ENCODE peak calls at places on chromosome 3, in eight cellular contexts. Q is mammary epithelial cell, J is nephron progenitor cell, H is fibroblast of pulmonary artery, A is AG04450, G is type B pancreatic cell, V is A673, N is GM20000. O is an unnamed sample.

GRCh38 chr3:146382386-146382785 is 87.0 kb downstream of the PLSCR2 start:
- DNase-seq in G (no peak), J (no peak), Q (peak), V (peak), N (no peak), H (peak), A (no peak), O (no peak)

GRCh38 chr3:60839242-60839641 is 412.0 kb downstream of the FHIT start:
- DNase-seq in J (no peak), V (no peak), A (no peak), G (no peak), N (no peak), H (no peak), Q (no peak), O (no peak)

GRCh38 chr3:184727357-184728060 is 15.6 kb upstream of the MAGEF1 start:
- DNase-seq in H (peak), J (peak), A (no peak), N (peak), Q (peak), G (no peak), V (peak), O (peak)

GRCh38 chr3:134373942-134374790 is at the start of gene AMOTL2:
- DNase-seq in G (peak), J (peak), V (peak), N (peak), Q (peak), H (peak), A (peak), O (peak)

GRCh38 chr3:124230432-124230831 is 238.5 kb upstream of the ROPN1 start:
- DNase-seq in V (no peak), Q (no peak), J (no peak), G (no peak), N (no peak), H (no peak), A (no peak), O (no peak)

GRCh38 chr3:127735767-127736693 is 63.3 kb downstream of the ABTB1 start:
- DNase-seq in J (no peak), V (peak), G (no peak), A (peak), Q (peak), N (peak), H (peak), O (peak)

GRCh38 chr3:186705882-186706780 is 11.0 kb upstream of the KNG1 start:
- DNase-seq in J (no peak), G (no peak), H (no peak), Q (peak), V (no peak), N (no peak), A (no peak), O (no peak)

GRCh38 chr3:192929146-192929545 is 11.5 kb upstream of the MB21D2 start:
- DNase-seq in V (no peak), A (no peak), H (peak), Q (peak), J (no peak), N (no peak), G (no peak), O (no peak)

GRCh38 chr3:14984581-14985113 is 37.3 kb downstream of the NR2C2 start:
- DNase-seq in Q (no peak), N (no peak), A (no peak), V (no peak), G (no peak), J (no peak), H (no peak), O (no peak)

GRCh38 chr3:139288266-139288821 is 55.5 kb upstream of the MRPS22 start:
- DNase-seq in V (no peak), G (no peak), J (no peak), A (no peak), N (no peak), H (no peak), Q (no peak), O (no peak)

GRCh38 chr3:70811880-70812279 is 499.4 kb upstream of the MDFIC2 start:
- DNase-seq in G (no peak), V (no peak), N (no peak), H (peak), J (no peak), A (peak), Q (peak), O (no peak)

GRCh38 chr3:57661404-57661803 is 31.5 kb downstream of the DENND6A start:
- DNase-seq in H (no peak), V (no peak), Q (no peak), J (no peak), N (no peak), G (no peak), A (no peak), O (no peak)

GRCh38 chr3:48413086-48413485 is 16.8 kb downstream of the PLXNB1 start:
- DNase-seq in A (no peak), Q (peak), H (no peak), J (no peak), V (no peak), N (no peak), G (no peak), O (no peak)

GRCh38 chr3:81765425-81765824 is 4.0 kb upstream of the GBE1 start:
- DNase-seq in N (no peak), Q (no peak), A (no peak), V (no peak), J (no peak), H (no peak), G (no peak), O (no peak)

GRCh38 chr3:108088697-108089096 is 2.1 kb downstream of the CD47 start:
- DNase-seq in H (no peak), G (no peak), J (no peak), Q (peak), A (no peak), V (peak), N (peak), O (peak)

GRCh38 chr3:182248349-182248880 is 536.7 kb downstream of the SOX2 start:
- DNase-seq in N (peak), J (no peak), G (no peak), H (no peak), V (peak), A (no peak), Q (peak), O (peak)

GRCh38 chr3:73046195-73046594 is 15.3 kb upstream of the EBLN2 start:
- DNase-seq in V (no peak), G (no peak), J (no peak), Q (no peak), N (no peak), A (no peak), H (no peak), O (no peak)

GRCh38 chr3:12583280-12583679 is 26.4 kb downstream of the MKRN2 start:
- DNase-seq in V (no peak), G (no peak), Q (no peak), H (no peak), J (no peak), A (no peak), N (no peak), O (no peak)
- TF ChIP-seq CTCF in V (no peak), G (no peak), Q (no peak), H (no peak), J (no peak), A (no peak), N (no peak), O (no peak)

DNA sequence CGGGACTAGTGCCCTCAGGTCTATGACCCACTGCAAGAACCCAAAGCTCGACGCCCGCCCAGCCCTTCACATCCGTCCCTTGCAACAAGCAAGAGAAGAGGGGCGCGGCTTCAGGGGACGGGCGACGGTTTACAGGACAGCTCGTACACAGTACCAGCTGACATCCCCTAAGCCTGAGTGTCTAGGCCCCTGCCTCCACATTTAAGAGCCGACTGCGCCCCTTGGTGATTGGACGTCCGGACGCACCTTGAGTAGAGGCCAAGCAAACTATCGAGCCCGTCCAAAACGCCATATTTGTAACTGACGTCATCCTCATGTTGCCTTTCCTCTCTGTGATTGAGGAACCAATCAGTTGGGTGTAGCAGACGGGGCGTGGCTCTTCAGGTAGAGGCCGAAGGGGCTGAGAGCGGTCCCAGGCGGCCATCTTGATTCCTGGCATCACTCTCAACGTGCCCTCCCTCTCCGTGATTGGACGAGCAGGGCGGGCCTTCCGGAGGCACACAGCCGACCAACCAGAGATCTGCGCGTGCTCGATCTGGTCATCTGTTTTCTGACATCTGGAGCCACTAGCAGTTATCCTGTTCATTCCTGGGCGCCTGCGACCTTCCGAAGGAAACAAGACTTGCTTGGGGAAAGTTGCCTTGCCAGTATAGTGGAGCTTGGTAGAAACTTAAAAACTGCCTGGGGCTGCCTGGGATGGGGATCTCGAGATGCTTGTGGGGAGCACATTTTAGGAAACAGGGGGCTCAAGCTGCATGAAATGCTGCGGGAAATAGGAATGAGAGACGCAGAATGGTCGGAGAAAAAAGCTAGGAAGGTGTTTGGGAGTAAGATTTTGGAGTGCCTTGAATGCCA is 4.0 kb upstream of the RPL14 start:
- DNase-seq in G (peak), V (peak), N (peak), J (peak), Q (peak), A (peak), H (peak), O (peak)
- TF ChIP-seq CTCF in G (no peak), V (no peak), N (no peak), J (no peak), Q (no peak), A (no peak), H (no peak), O (no peak)

GRCh38 chr3:177749836-177750235 is 552.6 kb upstream of the TBL1XR1 start:
- DNase-seq in G (no peak), J (no peak), A (no peak), N (no peak), V (no peak), Q (peak), H (no peak), O (no peak)
- TF ChIP-seq CTCF in G (no peak), J (no peak), A (no peak), N (no peak), V (no peak), Q (no peak), H (no peak), O (no peak)

DNA sequence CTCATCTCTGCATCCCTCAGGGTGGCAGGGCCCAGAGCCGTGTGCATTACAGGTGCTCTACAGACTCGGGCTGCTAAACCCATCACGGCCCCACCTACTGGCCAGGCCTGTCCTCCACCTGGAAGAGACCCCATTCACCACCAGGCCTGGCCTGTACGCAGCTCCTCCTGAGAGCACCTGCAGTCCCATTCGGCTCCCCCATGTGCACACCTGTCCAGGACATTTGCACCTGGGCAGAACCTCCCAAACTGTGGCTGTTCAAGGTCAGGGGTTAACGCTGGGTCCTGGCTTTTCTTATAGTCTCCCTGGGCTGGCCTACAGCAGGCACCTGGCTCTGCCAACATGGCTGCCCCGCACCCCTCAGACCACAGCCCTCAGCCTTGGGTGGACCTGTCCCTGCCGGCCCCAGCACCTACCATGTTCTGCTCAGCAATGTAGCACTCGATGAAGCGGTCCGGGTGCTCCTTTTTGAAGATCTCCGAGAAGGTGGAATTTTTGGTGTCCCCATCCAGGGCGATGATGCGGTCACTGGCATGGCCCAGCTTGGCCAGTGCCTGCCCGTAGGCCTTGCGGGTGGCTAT is 25.7 kb downstream of the TKT start:
- DNase-seq in A (no peak), H (no peak), Q (no peak), N (no peak), J (no peak), G (no peak), V (no peak), O (no peak)
- TF ChIP-seq CTCF in A (peak), H (no peak), Q (no peak), N (no peak), J (no peak), G (no peak), V (no peak), O (peak)

GRCh38 chr3:136251511-136251910 is 1.4 kb downstream of the PCCB start:
- DNase-seq in J (no peak), H (no peak), Q (peak), V (peak), G (no peak), A (no peak), N (peak), O (peak)

GRCh38 chr3:136250862-136251460 is 821 bp downstream of the PCCB start:
- DNase-seq in V (peak), Q (peak), G (no peak), J (peak), A (no peak), H (peak), N (peak), O (peak)

GRCh38 chr3:136249091-136249490 is 1.0 kb upstream of the PCCB start:
- DNase-seq in J (no peak), A (no peak), N (no peak), V (no peak), G (no peak), H (no peak), Q (no peak), O (no peak)

GRCh38 chr3:136249593-136250225 is 431 bp upstream of the PCCB start:
- DNase-seq in H (no peak), J (no peak), V (no peak), A (no peak), G (no peak), N (no peak), Q (no peak), O (no peak)

DNA sequence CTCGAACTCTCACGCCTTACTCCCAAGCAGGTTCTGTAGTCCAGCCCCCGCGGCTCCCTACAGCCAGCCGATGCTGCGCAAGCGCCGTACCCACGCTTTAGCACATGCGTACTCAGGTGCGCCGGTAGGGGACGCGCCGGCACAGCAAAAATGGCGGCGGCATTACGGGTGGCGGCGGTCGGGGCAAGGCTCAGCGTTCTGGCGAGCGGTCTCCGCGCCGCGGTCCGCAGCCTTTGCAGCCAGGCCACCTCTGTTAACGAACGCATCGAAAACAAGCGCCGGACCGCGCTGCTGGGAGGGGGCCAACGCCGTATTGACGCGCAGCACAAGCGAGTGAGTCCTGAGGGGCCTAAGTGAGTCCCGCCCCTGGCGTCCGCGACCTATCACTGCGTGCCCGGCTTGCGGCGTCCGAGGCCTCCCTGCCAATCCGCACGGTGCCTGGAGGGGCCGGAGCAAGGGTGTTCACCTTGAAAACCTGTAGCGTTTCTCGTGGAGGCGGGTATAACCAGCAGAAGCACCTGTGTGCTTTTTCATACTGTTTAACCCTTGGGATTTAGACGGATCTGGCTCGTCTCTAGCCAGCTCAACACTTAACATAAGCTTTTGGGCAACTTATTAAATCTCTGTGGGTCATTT is at the start of gene PCCB:
- DNase-seq in N (peak), J (peak), Q (peak), A (peak), V (peak), H (peak), G (peak), O (peak)
- TF ChIP-seq CTCF in N (peak), J (peak), Q (peak), A (peak), V (peak), H (peak), G (peak), O (peak)

DNA sequence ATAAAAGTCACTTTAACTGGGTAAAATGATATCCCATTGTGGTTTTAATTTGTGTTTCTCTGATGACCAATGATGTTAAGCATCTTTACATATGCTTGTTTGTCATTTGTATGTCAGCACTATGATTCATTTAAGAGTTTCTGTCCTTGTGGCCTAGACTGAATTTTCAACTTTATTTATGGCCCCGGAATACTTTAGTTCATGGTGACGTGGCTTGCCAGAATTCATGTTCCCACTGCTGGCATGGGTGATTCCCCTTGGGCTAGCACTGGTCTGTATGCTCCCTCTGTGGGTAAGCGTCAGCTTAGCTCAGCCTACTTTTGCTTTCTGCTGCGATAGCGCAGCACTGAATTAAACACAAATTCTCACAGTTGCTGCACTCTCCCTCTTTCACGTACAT is 436.3 kb upstream of the SGO1 start:
- DNase-seq in A (no peak), G (no peak), N (no peak), J (no peak), V (no peak), H (peak), Q (peak), O (no peak)
- TF ChIP-seq CTCF in A (no peak), G (no peak), N (no peak), J (no peak), V (no peak), H (no peak), Q (no peak), O (no peak)

DNA sequence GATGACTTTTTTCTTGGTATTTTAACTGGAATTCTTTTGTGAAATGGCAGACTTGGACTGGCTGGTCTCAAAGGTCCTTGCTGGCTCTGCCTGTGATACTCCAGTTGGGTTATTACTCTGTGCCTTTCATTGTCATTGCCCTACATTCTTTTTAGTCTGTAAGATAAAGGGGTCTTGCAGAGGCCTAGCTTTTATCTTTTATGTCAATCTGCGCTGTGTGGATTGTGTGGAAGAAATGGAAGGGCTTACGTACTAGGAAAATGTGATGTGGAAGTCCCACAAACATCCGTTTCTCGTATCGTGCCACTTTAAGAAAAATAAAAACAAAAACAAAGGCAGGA is 8.7 kb upstream of the TMEM212 start:
- DNase-seq in J (no peak), H (no peak), G (no peak), N (no peak), A (no peak), V (no peak), Q (no peak), O (no peak)
- TF ChIP-seq CTCF in J (no peak), H (no peak), G (no peak), N (no peak), A (no peak), V (no peak), Q (no peak), O (no peak)

DNA sequence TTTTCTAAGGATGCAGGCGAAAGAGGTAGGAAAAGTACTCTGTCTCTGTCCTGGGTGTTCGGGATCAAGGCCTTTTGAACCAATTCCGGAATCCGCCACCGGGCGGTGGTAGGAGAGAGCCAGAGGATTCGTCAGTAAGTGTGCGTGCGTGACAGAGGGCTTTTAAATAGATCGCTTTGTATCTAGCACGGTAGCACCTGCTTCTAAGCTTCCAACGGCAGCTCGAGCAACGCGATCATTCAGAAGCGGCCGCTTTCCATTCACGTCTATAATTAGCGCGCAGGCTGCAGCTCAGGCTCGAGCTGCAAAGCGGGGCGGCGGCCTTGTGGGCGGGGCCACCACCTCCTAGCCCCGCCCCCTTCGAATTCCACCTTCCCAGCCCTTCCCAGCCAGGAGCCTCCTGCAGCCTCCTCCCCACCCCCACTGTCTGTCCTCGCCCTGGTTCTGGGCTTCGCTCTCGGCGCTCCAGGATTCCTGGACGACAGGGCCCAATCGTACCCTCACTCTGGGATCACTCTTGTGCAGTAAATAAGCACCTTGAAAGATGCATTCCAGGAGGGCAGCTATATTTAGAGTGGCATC is 224.3 kb upstream of the TPRG1 start:
- DNase-seq in N (no peak), G (peak), Q (peak), J (peak), A (no peak), V (peak), H (peak), O (no peak)
- TF ChIP-seq CTCF in N (no peak), G (peak), Q (peak), J (peak), A (peak), V (peak), H (peak), O (no peak)

DNA sequence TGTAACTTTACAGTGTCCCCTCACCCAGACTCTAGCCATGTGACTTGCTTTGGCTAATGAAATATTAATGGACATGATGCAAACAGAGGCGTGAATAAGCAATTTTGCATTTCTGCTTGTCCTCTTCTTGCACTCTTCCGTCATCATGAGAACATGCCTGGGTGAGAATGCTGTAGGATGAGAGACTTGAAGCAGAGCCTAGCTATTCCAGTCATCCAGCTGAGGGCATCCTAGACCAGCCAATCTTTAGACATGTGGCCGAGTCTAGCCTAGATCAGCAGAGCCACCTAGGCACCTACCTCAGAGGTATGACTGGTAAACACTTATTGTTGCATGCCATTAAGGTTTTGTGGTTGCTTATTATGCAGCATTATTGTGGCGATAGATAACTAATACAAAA is 450.5 kb upstream of the AZI2 start:
- DNase-seq in Q (no peak), N (no peak), A (no peak), H (peak), J (no peak), V (peak), G (no peak), O (no peak)
- TF ChIP-seq CTCF in Q (no peak), N (no peak), A (no peak), H (peak), J (no peak), V (peak), G (no peak), O (no peak)

GRCh38 chr3:23698652-23699313 is 107.0 kb upstream of the UBE2E1 start:
- DNase-seq in A (no peak), Q (no peak), J (no peak), N (no peak), G (no peak), H (no peak), V (no peak), O (no peak)
- TF ChIP-seq CTCF in A (no peak), Q (no peak), J (no peak), N (no peak), G (no peak), H (no peak), V (no peak), O (no peak)